ENCODE peak calls at places on chromosome 9, in nine cellular contexts. Y is HCT116, P is spleen, C is tibial nerve, A is ovary, Q is A549, I is upper lobe of left lung, G is lower leg skin, K is adrenal gland. E is an unnamed sample.
A peak's percentile ranks its signal among the peaks of the same experiment; 100 is the strongest.

GRCh38 chr9:111661802-111662491 is 542 bp downstream of the GNG10 start:
- DNase-seq in Y (no peak), P (peak; percentile 88), C (no peak), A (peak; percentile 28), Q (peak; percentile 22), I (no peak), G (no peak), K (peak; percentile 50), E (peak; percentile 59)

GRCh38 chr9:135349212-135349962 is 130.2 kb upstream of the PPP1R26 start:
- DNase-seq in Y (no peak), P (no peak), C (no peak), A (no peak), Q (no peak), I (peak; percentile 50), G (no peak), K (no peak), E (no peak)

GRCh38 chr9:21252727-21253547 is 13.1 kb upstream of the IFNA14 start:
- DNase-seq in Y (peak; percentile 38), P (peak; percentile 67), C (no peak), A (no peak), Q (peak; percentile 42), I (no peak), G (peak; percentile 25), K (no peak), E (no peak)

GRCh38 chr9:96524045-96524444 is 74.1 kb downstream of the HABP4 start:
- DNase-seq in Y (no peak), P (no peak), C (no peak), A (no peak), Q (no peak), I (no peak), G (no peak), K (no peak), E (no peak)

GRCh38 chr9:115328228-115328627 is 210.3 kb upstream of the TNC start:
- DNase-seq in Y (no peak), P (no peak), C (no peak), A (no peak), Q (no peak), I (no peak), G (peak; percentile 35), K (peak; percentile 47), E (no peak)

GRCh38 chr9:96553070-96553469 is 66.6 kb downstream of the CDC14B start:
- DNase-seq in Y (no peak), P (no peak), C (no peak), A (no peak), Q (peak; percentile 13), I (no peak), G (no peak), K (no peak), E (no peak)

GRCh38 chr9:98766548-98766947 is 29.8 kb downstream of the ANKS6 start:
- DNase-seq in Y (no peak), P (no peak), C (no peak), A (no peak), Q (no peak), I (no peak), G (no peak), K (no peak), E (no peak)

GRCh38 chr9:96638606-96639364 is 16.3 kb downstream of the PRXL2C start:
- DNase-seq in Y (no peak), P (no peak), C (no peak), A (no peak), Q (no peak), I (no peak), G (no peak), K (no peak), E (no peak)

GRCh38 chr9:110615526-110615925 is 36.0 kb upstream of the SVEP1 start:
- DNase-seq in Y (no peak), P (no peak), C (no peak), A (no peak), Q (no peak), I (no peak), G (no peak), K (no peak), E (no peak)

GRCh38 chr9:14846871-14847311 is 63.3 kb downstream of the FREM1 start:
- DNase-seq in Y (peak; percentile 47), P (peak; percentile 76), C (peak; percentile 16), A (peak; percentile 37), Q (peak; percentile 44), I (peak; percentile 22), G (no peak), K (peak; percentile 65), E (peak; percentile 17)
- TF ChIP-seq POLR2A in Y (no peak), P (no peak), C (no peak), A (no peak), Q (no peak), I (no peak), G (no peak), K (no peak), E (no peak)

GRCh38 chr9:129714393-129715051 is 38.3 kb downstream of the PTGES start:
- DNase-seq in Y (no peak), P (no peak), C (no peak), A (no peak), Q (no peak), I (no peak), G (no peak), K (no peak), E (no peak)
- H3K4me3 ChIP-seq in Y (no peak overlapping the region), P (no peak overlapping the region), C (no peak overlapping the region), A (no peak overlapping the region), Q (no peak overlapping the region), I (no peak overlapping the region), G (no peak overlapping the region), K (no peak overlapping the region), E (no peak overlapping the region)

DNA sequence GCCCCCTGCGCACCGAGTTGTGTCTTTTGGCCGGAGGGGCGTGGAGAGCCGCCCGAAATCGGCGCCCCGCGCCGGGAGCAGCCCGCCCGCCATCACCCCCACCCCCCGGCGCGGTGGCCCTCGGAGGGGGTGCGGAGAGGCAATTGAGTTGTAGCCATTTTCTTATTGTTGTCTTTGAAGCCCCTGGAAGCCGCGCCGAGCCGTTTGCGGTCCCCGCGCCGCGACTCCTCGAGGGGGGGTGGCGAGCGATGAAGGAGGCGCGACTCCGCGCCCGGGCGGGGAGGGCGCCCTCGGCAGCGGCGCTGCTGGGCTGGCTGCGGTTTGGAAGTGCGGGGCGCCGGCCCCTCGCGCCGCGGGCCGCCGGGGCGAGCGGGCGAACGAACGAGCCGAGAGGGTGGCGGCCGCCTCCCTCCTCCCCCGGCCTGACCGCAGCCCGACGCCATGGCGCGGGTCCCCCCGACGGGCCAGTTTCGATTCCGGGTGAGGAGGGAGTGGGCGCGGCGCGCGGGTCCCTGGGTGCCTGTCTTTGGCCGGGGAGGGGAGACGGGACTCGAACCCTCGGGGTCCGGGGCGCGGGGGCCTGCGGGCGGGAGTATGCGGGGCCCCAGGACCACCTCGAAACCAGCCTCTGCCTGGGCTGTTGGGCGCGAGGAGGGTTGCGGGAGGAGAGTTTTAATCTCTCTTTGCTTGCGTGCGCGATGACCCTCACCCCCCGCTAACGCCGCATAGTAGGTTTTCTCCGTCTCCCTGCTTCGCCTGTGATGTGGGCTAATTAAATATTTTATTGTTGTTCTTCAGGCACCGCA is 1.3 kb downstream of the TLE4 start:
- DNase-seq in Y (no peak), P (peak; percentile 95), C (peak; percentile 16), A (peak; percentile 57), Q (peak; percentile 4), I (peak; percentile 94), G (peak; percentile 25), K (peak; percentile 48), E (peak; percentile 76)
- TF ChIP-seq POLR2A in Y (no peak), P (no peak), C (no peak), A (no peak), Q (no peak), I (no peak), G (no peak), K (no peak), E (no peak)

DNA sequence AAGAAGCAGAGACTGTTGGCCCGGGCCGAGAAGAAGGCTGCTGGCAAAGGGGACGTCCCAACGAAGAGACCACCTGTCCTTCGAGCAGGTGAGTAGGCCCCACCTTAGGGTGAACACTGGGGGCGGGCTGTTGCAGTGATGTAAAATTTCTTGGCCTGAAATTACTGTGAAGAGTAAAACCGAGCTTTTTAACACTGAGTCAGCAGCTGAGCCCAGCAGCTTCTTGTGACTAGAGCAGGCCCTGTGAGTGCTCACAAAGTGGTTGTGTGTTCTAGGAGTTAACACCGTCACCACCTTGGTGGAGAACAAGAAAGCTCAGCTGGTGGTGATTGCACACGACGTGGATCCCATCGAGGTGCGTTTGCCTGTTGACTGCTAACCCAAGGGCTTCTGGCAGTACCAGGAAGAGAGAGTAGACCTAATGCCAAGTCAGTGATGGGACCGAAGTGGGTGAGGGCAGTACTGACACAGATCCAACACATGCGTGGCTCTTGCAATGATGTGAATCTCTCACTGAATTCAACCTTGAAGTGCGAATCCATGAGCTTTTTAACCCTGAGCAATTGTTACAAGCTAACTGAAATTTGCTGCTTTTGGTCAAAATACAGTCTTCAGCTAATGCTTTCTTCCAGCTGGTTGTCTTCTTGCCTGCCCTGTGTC is 2.1 kb downstream of the RPL7A start:
- DNase-seq in Y (no peak), P (no peak), C (no peak), A (no peak), Q (no peak), I (no peak), G (no peak), K (no peak), E (no peak)
- H3K4me3 ChIP-seq in Y (peak overlapping the region; percentile 100), P (peak overlapping the region; percentile 88), C (no peak overlapping the region), A (no peak overlapping the region), Q (peak overlapping the region; percentile 100), I (no peak overlapping the region), G (no peak overlapping the region), K (no peak overlapping the region), E (no peak overlapping the region)

DNA sequence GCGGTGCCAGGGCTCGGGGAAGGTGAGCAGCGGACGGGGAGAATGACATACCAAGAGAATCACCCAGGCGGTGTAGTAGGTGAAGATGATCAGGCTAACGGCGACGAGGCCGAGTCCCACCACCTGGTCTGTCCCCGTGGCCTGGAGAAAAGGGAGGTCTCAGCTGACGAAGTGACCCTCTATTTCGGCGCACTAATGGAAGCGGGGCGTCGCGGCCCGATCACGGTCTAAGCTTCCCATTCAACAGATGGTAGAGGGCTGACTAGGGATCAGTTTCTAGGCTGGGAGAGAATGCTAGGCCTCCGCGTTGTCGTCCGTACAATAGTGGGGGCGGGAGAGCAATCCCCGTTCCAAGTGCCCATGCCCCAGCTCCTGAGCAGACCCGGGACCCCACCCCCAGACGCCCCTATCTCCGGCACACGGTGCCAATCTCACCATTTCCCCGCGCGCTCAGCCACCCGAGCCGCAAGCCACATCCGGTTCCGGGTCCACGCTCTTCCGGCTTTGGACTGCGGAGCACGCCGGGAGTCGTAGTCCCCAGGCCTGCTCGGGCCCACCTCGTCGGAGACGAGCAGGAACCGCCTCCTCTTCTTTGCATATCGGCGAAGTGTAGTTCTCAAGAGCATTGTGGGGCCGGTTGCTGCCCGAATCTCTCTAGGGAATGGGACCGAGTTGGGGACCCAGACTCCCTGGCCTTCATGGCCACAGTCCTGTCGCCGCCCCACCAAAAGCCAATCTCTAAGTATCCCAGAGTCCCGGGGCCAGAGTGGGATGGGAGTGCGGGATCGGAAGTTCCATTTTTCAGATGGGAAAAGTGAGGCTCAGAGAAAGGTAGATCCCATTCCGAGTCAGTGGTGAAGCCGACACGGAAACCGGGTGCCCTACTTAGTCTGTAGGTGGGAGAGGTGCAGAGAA is at the start of gene DPM2:
- DNase-seq in Y (peak; percentile 61), P (peak; percentile 97), C (peak; percentile 52), A (peak; percentile 79), Q (peak; percentile 89), I (peak; percentile 93), G (peak; percentile 65), K (peak; percentile 85), E (peak; percentile 89)
- TF ChIP-seq POLR2A in Y (peak; percentile 35), P (peak; percentile 39), C (peak; percentile 42), A (peak; percentile 49), Q (peak; percentile 44), I (no peak), G (no peak), K (peak; percentile 24), E (peak; percentile 69)

GRCh38 chr9:72527801-72528195 is 6.4 kb downstream of the TMC1 start:
- DNase-seq in Y (no peak), P (no peak), C (no peak), A (no peak), Q (no peak), I (no peak), G (no peak), K (no peak), E (no peak)
- H3K4me3 ChIP-seq in Y (peak overlapping the region; percentile 49), P (no peak overlapping the region), C (peak overlapping the region; percentile 2), A (peak overlapping the region; percentile 23), Q (peak overlapping the region; percentile 24), I (no peak overlapping the region), G (no peak overlapping the region), K (peak overlapping the region; percentile 19), E (peak overlapping the region; percentile 18)